ENCODE peak calls at places on chromosomes 6 and 20, in four cellular contexts. One of them, this sample, is unnamed.

GRCh38 chr20:6704132-6704861 is 63.2 kb upstream of the BMP2 start:
- DNase-seq in fibroblast of the conjunctiva: no peak
- DNase-seq in Ammon's horn: no peak
- DNase-seq in M059J: peak; percentile 61
- DNase-seq in this sample: no peak

GRCh38 chr20:54144847-54145246 is 28.9 kb downstream of the CYP24A1 start:
- DNase-seq in fibroblast of the conjunctiva: no peak
- DNase-seq in Ammon's horn: no peak
- DNase-seq in M059J: no peak
- DNase-seq in this sample: no peak

GRCh38 chr6:6315660-6316059 is 4.8 kb downstream of the F13A1 start:
- DNase-seq in fibroblast of the conjunctiva: peak; percentile 3
- DNase-seq in Ammon's horn: peak; percentile 56
- DNase-seq in M059J: peak; percentile 48
- DNase-seq in this sample: no peak

GRCh38 chr20:23668477-23668951 is 20.3 kb downstream of the CST4 start:
- DNase-seq in fibroblast of the conjunctiva: peak; percentile 32
- DNase-seq in Ammon's horn: peak; percentile 60
- DNase-seq in M059J: peak; percentile 68
- DNase-seq in this sample: peak; percentile 62

GRCh38 chr6:41318648-41319565 is 16.5 kb upstream of the NCR2 start:
- DNase-seq in fibroblast of the conjunctiva: peak; percentile 56
- DNase-seq in Ammon's horn: peak; percentile 86
- DNase-seq in M059J: peak; percentile 77
- DNase-seq in this sample: peak; percentile 65

GRCh38 chr6:145483191-145483996 is 251.9 kb downstream of the EPM2A start:
- DNase-seq in fibroblast of the conjunctiva: no peak
- DNase-seq in Ammon's horn: no peak
- DNase-seq in M059J: peak; percentile 86
- DNase-seq in this sample: no peak

GRCh38 chr6:112338310-112338709 is 8.8 kb upstream of the RFPL4B start:
- DNase-seq in fibroblast of the conjunctiva: no peak
- DNase-seq in Ammon's horn: no peak
- DNase-seq in M059J: peak; percentile 84
- DNase-seq in this sample: no peak

GRCh38 chr20:38969708-38970107 is 7.6 kb downstream of the DHX35 start:
- DNase-seq in fibroblast of the conjunctiva: no peak
- DNase-seq in Ammon's horn: no peak
- DNase-seq in M059J: peak; percentile 50
- DNase-seq in this sample: no peak

GRCh38 chr6:11423072-11423471 is 114.5 kb upstream of the TMEM170B start:
- DNase-seq in fibroblast of the conjunctiva: no peak
- DNase-seq in Ammon's horn: no peak
- DNase-seq in M059J: peak; percentile 76
- DNase-seq in this sample: no peak

GRCh38 chr6:34587325-34587724 is 31.2 kb upstream of the SPDEF start:
- DNase-seq in fibroblast of the conjunctiva: no peak
- DNase-seq in Ammon's horn: no peak
- DNase-seq in M059J: no peak
- DNase-seq in this sample: no peak

GRCh38 chr20:49345538-49345937 is 67.7 kb upstream of the ZNFX1 start:
- DNase-seq in fibroblast of the conjunctiva: peak; percentile 13
- DNase-seq in Ammon's horn: no peak
- DNase-seq in M059J: peak; percentile 88
- DNase-seq in this sample: no peak

GRCh38 chr6:12815884-12816600 is 99.5 kb downstream of the PHACTR1 start:
- DNase-seq in fibroblast of the conjunctiva: no peak
- DNase-seq in Ammon's horn: no peak
- DNase-seq in M059J: peak; percentile 43
- DNase-seq in this sample: no peak

GRCh38 chr6:14620522-14620921 is 502.9 kb downstream of the CD83 start:
- DNase-seq in fibroblast of the conjunctiva: no peak
- DNase-seq in Ammon's horn: no peak
- DNase-seq in M059J: no peak
- DNase-seq in this sample: no peak

GRCh38 chr20:21099653-21100589 is 6.2 kb downstream of the LINC00237 start:
- DNase-seq in fibroblast of the conjunctiva: no peak
- DNase-seq in Ammon's horn: peak; percentile 35
- DNase-seq in M059J: peak; percentile 67
- DNase-seq in this sample: no peak

GRCh38 chr20:17938889-17939619 is 29.5 kb downstream of the SNX5 start:
- DNase-seq in fibroblast of the conjunctiva: peak; percentile 48
- DNase-seq in Ammon's horn: peak; percentile 77
- DNase-seq in M059J: peak; percentile 68
- DNase-seq in this sample: peak; percentile 86

GRCh38 chr6:158072083-158072721 is 90.5 kb downstream of the SYNJ2 start:
- DNase-seq in fibroblast of the conjunctiva: peak; percentile 58
- DNase-seq in Ammon's horn: peak; percentile 90
- DNase-seq in M059J: peak; percentile 77
- DNase-seq in this sample: peak; percentile 41

GRCh38 chr20:63567382-63568169 is 6.5 kb downstream of the HELZ2 start:
- DNase-seq in fibroblast of the conjunctiva: no peak
- DNase-seq in Ammon's horn: peak; percentile 53
- DNase-seq in M059J: peak; percentile 50
- DNase-seq in this sample: no peak

GRCh38 chr6:27254566-27254965 is 7.1 kb downstream of the PRSS16 start:
- DNase-seq in fibroblast of the conjunctiva: no peak
- DNase-seq in Ammon's horn: no peak
- DNase-seq in M059J: no peak
- DNase-seq in this sample: no peak

GRCh38 chr6:3612341-3613041 is 139.0 kb downstream of the PXDC1 start:
- DNase-seq in fibroblast of the conjunctiva: peak; percentile 66
- DNase-seq in Ammon's horn: no peak
- DNase-seq in M059J: peak; percentile 96
- DNase-seq in this sample: peak; percentile 41

GRCh38 chr6:133436652-133437051 is 195.5 kb downstream of the EYA4 start:
- DNase-seq in fibroblast of the conjunctiva: no peak
- DNase-seq in Ammon's horn: no peak
- DNase-seq in M059J: peak; percentile 39
- DNase-seq in this sample: peak; percentile 55

GRCh38 chr6:165850434-165851019 is 187.5 kb upstream of the PDE10A start:
- DNase-seq in fibroblast of the conjunctiva: peak; percentile 29
- DNase-seq in Ammon's horn: peak; percentile 84
- DNase-seq in M059J: peak; percentile 37
- DNase-seq in this sample: peak; percentile 59

GRCh38 chr6:169964440-169965212 is 213.2 kb downstream of the ERMARD start:
- DNase-seq in fibroblast of the conjunctiva: no peak
- DNase-seq in Ammon's horn: no peak
- DNase-seq in M059J: no peak
- DNase-seq in this sample: no peak

GRCh38 chr20:35232575-35232974 is 6.1 kb downstream of the MMP24 start:
- DNase-seq in fibroblast of the conjunctiva: no peak
- DNase-seq in Ammon's horn: no peak
- DNase-seq in M059J: peak; percentile 84
- DNase-seq in this sample: no peak

GRCh38 chr6:34695729-34696188 is 808 bp downstream of the ILRUN start:
- DNase-seq in fibroblast of the conjunctiva: no peak
- DNase-seq in Ammon's horn: no peak
- DNase-seq in M059J: peak; percentile 16
- DNase-seq in this sample: no peak

GRCh38 chr6:42451146-42451594 is 556 bp downstream of the TRERF1 start:
- DNase-seq in fibroblast of the conjunctiva: no peak
- DNase-seq in Ammon's horn: no peak
- DNase-seq in M059J: no peak
- DNase-seq in this sample: no peak

GRCh38 chr20:2878515-2878914 is 5.2 kb downstream of the PTPRA start:
- DNase-seq in fibroblast of the conjunctiva: no peak
- DNase-seq in Ammon's horn: no peak
- DNase-seq in M059J: no peak
- DNase-seq in this sample: no peak

GRCh38 chr20:38975539-38976120 is 13.5 kb downstream of the DHX35 start:
- DNase-seq in fibroblast of the conjunctiva: no peak
- DNase-seq in Ammon's horn: no peak
- DNase-seq in M059J: peak; percentile 87
- DNase-seq in this sample: no peak

This sample was measured in COLO829.